ENCODE peak calls at places on chromosomes 2 and 18, in ten cellular contexts. T, I, O, L, B, H, Z, S, Q and E are unnamed samples.

GRCh38 chr2:37786854-37787253 is 115.4 kb upstream of the CDC42EP3 start:
- DNase-seq in T (no peak), I (no peak), O (no peak), L (no peak), B (no peak), H (no peak), Z (no peak), S (no peak), Q (no peak), E (no peak)

GRCh38 chr18:11327656-11328055 is 178.3 kb upstream of the PIEZO2 start:
- DNase-seq in T (no peak), I (peak; percentile 33), O (no peak), L (peak; percentile 69), B (no peak), H (peak; percentile 48), Z (no peak), S (no peak), Q (no peak), E (no peak)

GRCh38 chr2:172293952-172294351 is 133.4 kb upstream of the ITGA6 start:
- DNase-seq in T (peak; percentile 60), I (peak; percentile 49), O (peak; percentile 55), L (no peak), B (no peak), H (peak; percentile 81), Z (peak; percentile 50), S (no peak), Q (no peak), E (no peak)

GRCh38 chr2:234835738-234836137 is 116.1 kb upstream of the SH3BP4 start:
- DNase-seq in T (no peak), I (no peak), O (no peak), L (no peak), B (no peak), H (no peak), Z (no peak), S (no peak), Q (no peak), E (no peak)

GRCh38 chr18:12839057-12839525 is 44.9 kb downstream of the PTPN2 start:
- DNase-seq in T (no peak), I (peak; percentile 16), O (no peak), L (no peak), B (no peak), H (no peak), Z (no peak), S (no peak), Q (peak; percentile 87), E (no peak)

GRCh38 chr2:220437938-220438337 is 810.5 kb downstream of the SLC4A3 start:
- DNase-seq in T (no peak), I (no peak), O (no peak), L (no peak), B (no peak), H (no peak), Z (no peak), S (no peak), Q (no peak), E (no peak)

GRCh38 chr18:40258298-40258697 is 1696.7 kb upstream of the PIK3C3 start:
- DNase-seq in T (no peak), I (no peak), O (no peak), L (no peak), B (no peak), H (peak; percentile 97), Z (no peak), S (no peak), Q (no peak), E (no peak)

GRCh38 chr2:168518555-168519066 is 62.5 kb downstream of the CERS6 start:
- DNase-seq in T (no peak), I (peak; percentile 64), O (no peak), L (peak; percentile 73), B (no peak), H (peak; percentile 44), Z (peak; percentile 51), S (no peak), Q (no peak), E (peak; percentile 55)

GRCh38 chr2:105114551-105114950 is 76.7 kb downstream of the MRPS9 start:
- DNase-seq in T (no peak), I (peak; percentile 74), O (no peak), L (peak; percentile 59), B (no peak), H (peak; percentile 75), Z (no peak), S (peak; percentile 59), Q (peak; percentile 78), E (peak; percentile 35)

GRCh38 chr2:152499921-152500320 is 164.9 kb downstream of the FMNL2 start:
- DNase-seq in T (no peak), I (peak; percentile 49), O (no peak), L (peak; percentile 36), B (no peak), H (peak; percentile 80), Z (no peak), S (no peak), Q (no peak), E (no peak)

GRCh38 chr2:206145665-206146064 is 13.6 kb downstream of the NDUFS1 start:
- DNase-seq in T (no peak), I (no peak), O (no peak), L (no peak), B (no peak), H (no peak), Z (no peak), S (no peak), Q (no peak), E (no peak)

GRCh38 chr2:66576381-66577330 is 141.7 kb downstream of the MEIS1 start:
- DNase-seq in T (peak; percentile 22), I (peak; percentile 68), O (peak; percentile 54), L (no peak), B (no peak), H (peak; percentile 89), Z (no peak), S (peak; percentile 28), Q (no peak), E (peak; percentile 78)

GRCh38 chr2:55776479-55776878 is 82.8 kb upstream of the PNPT1 start:
- DNase-seq in T (no peak), I (no peak), O (no peak), L (no peak), B (no peak), H (no peak), Z (no peak), S (no peak), Q (no peak), E (no peak)

GRCh38 chr2:42234056-42234455 is 64.9 kb downstream of the EML4 start:
- DNase-seq in T (no peak), I (peak; percentile 7), O (no peak), L (peak; percentile 69), B (no peak), H (peak; percentile 56), Z (no peak), S (no peak), Q (no peak), E (peak; percentile 47)

GRCh38 chr2:42755161-42755900 is 8.6 kb downstream of the OXER1 start:
- DNase-seq in T (peak; percentile 38), I (peak; percentile 80), O (no peak), L (no peak), B (no peak), H (no peak), Z (no peak), S (no peak), Q (no peak), E (no peak)

GRCh38 chr2:237072067-237072931 is 13.4 kb upstream of the COPS8 start:
- DNase-seq in T (peak; percentile 67), I (peak; percentile 71), O (peak; percentile 77), L (peak; percentile 17), B (peak; percentile 47), H (peak; percentile 71), Z (peak; percentile 73), S (peak; percentile 33), Q (peak; percentile 82), E (peak; percentile 96)

GRCh38 chr2:223537669-223538601 is 64.2 kb downstream of the SCG2 start:
- DNase-seq in T (no peak), I (peak; percentile 23), O (no peak), L (peak; percentile 64), B (no peak), H (peak; percentile 64), Z (no peak), S (no peak), Q (no peak), E (peak; percentile 52)

GRCh38 chr2:165876712-165877111 is 76.9 kb downstream of the TTC21B start:
- DNase-seq in T (no peak), I (peak; percentile 52), O (no peak), L (peak; percentile 45), B (no peak), H (no peak), Z (no peak), S (no peak), Q (no peak), E (no peak)

GRCh38 chr2:188997276-188997675 is 23.1 kb downstream of the COL3A1 start:
- DNase-seq in T (no peak), I (peak; percentile 56), O (no peak), L (no peak), B (no peak), H (peak; percentile 36), Z (no peak), S (no peak), Q (no peak), E (no peak)

DNA sequence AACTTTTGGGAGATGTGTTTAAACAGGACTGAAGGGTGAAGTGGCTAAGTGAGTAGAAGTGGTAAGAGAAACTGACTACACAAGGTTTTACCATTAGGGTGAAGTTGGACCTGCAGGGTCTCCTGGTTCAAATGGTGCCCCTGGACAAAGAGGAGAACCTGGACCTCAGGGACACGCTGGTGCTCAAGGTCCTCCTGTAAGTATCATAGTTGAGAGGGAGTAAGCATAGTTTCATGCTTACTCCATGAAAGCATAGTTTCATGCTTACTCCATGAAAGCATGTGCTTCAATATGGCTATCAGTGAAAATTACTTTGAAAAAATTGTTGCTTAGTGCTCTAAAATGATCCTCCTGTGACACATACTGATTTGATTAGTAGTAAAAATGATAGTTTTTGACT is 19.1 kb downstream of the COL3A1 start:
- DNase-seq in T (no peak), I (no peak), O (no peak), L (no peak), B (no peak), H (no peak), Z (no peak), S (no peak), Q (no peak), E (no peak)
- H3K27ac ChIP-seq in T (no peak overlapping the region), I (no peak overlapping the region), O (no peak overlapping the region), L (no peak overlapping the region), B (no peak overlapping the region), H (no peak overlapping the region), Z (no peak overlapping the region), S (no peak overlapping the region), Q (no peak overlapping the region), E (no peak overlapping the region)

GRCh38 chr2:158926478-158926948 is 41.9 kb upstream of the TANC1 start:
- DNase-seq in T (no peak), I (peak; percentile 67), O (no peak), L (peak; percentile 74), B (no peak), H (peak; percentile 86), Z (no peak), S (no peak), Q (no peak), E (no peak)
- H3K4me3 ChIP-seq in T (no peak overlapping the region), I (no peak overlapping the region), O (no peak overlapping the region), L (peak overlapping the region; percentile 9), B (no peak overlapping the region), H (peak overlapping the region; percentile 31), Z (no peak overlapping the region), S (no peak overlapping the region), Q (no peak overlapping the region), E (no peak overlapping the region)

GRCh38 chr2:26968001-26968400 is 2.4 kb upstream of the MAPRE3 start:
- DNase-seq in T (no peak), I (peak; percentile 36), O (no peak), L (peak; percentile 80), B (no peak), H (no peak), Z (no peak), S (no peak), Q (no peak), E (no peak)
- H3K4me1 ChIP-seq in T (peaks cover 4% of the 10 kb centered on the region), I (peaks cover 8% of the 10 kb centered on the region), O (no peaks in the 10 kb centered on the region), L (peaks cover 24% of the 10 kb centered on the region), B (peaks cover 9% of the 10 kb centered on the region), H (peaks cover 6% of the 10 kb centered on the region), Z (peaks cover 7% of the 10 kb centered on the region), S (peaks cover 26% of the 10 kb centered on the region), Q (peaks cover 7% of the 10 kb centered on the region), E (no peaks in the 10 kb centered on the region)

GRCh38 chr2:128493880-128494279 is 175.2 kb upstream of the HS6ST1 start:
- DNase-seq in T (no peak), I (no peak), O (no peak), L (no peak), B (no peak), H (no peak), Z (no peak), S (no peak), Q (no peak), E (peak; percentile 56)
- H3K27ac ChIP-seq in T (no peak overlapping the region), I (no peak overlapping the region), O (no peak overlapping the region), L (no peak overlapping the region), B (no peak overlapping the region), H (no peak overlapping the region), Z (peak overlapping the region; percentile 84), S (no peak overlapping the region), Q (no peak overlapping the region), E (peak overlapping the region; percentile 38)